ENCODE peak calls at places on chromosomes 3 and 15, in four cellular contexts. R is K562, L is HepG2, K is GM12878. D is an unnamed sample.
A peak's percentile ranks its signal among the peaks of the same experiment; 100 is the strongest.

GRCh38 chr15:65132841-65133549 is 613 bp downstream of the PDCD7 start:
- DNase-seq in L (peak; percentile 12), K (no peak), R (peak; percentile 59), D (peak; percentile 77)

GRCh38 chr3:23650371-23651140 is 155.2 kb upstream of the UBE2E1 start:
- DNase-seq in L (no peak), R (no peak), K (no peak), D (no peak)

GRCh38 chr3:175383813-175384212 is 524.7 kb downstream of the NAALADL2 start:
- DNase-seq in K (no peak), R (no peak), L (no peak), D (no peak)

GRCh38 chr3:149018247-149018646 is 26.9 kb downstream of the GYG1 start:
- DNase-seq in R (no peak), K (no peak), L (peak; percentile 91), D (no peak)

GRCh38 chr3:15638193-15638890 is 36.8 kb downstream of the BTD start:
- DNase-seq in R (no peak), K (no peak), L (no peak), D (no peak)

GRCh38 chr3:121654493-121655385 is 6.0 kb downstream of the HCLS1 start:
- DNase-seq in R (no peak), L (no peak), K (peak; percentile 36), D (no peak)

GRCh38 chr3:57917611-57918010 is 90.6 kb upstream of the FLNB start:
- DNase-seq in L (no peak), K (no peak), R (no peak), D (no peak)

GRCh38 chr15:81098884-81099601 is 35.0 kb upstream of the CFAP161 start:
- DNase-seq in L (no peak), R (peak; percentile 88), K (no peak), D (peak; percentile 38)

GRCh38 chr15:41855121-41855941 is 16.7 kb downstream of the PLA2G4B start:
- DNase-seq in R (no peak), L (no peak), K (no peak), D (no peak)

GRCh38 chr3:184827572-184827971 is 15.6 kb downstream of the VPS8 start:
- DNase-seq in R (peak; percentile 12), L (no peak), K (no peak), D (no peak)

GRCh38 chr3:27354588-27355203 is 14.5 kb downstream of the NEK10 start:
- DNase-seq in R (no peak), L (no peak), K (no peak), D (no peak)

GRCh38 chr3:154304116-154304786 is 20.0 kb downstream of the DHX36 start:
- DNase-seq in K (no peak), R (no peak), L (no peak), D (no peak)

GRCh38 chr15:28880680-28881079 is 5.1 kb upstream of the APBA2 start:
- DNase-seq in K (no peak), L (no peak), R (no peak), D (no peak)

GRCh38 chr3:136838641-136839555 is 20.0 kb downstream of the SLC35G2 start:
- DNase-seq in K (no peak), R (peak; percentile 60), L (no peak), D (no peak)

GRCh38 chr3:189848636-189849035 is 217.4 kb downstream of the TP63 start:
- DNase-seq in K (no peak), R (no peak), L (no peak), D (no peak)

GRCh38 chr3:108221403-108221802 is 821 bp downstream of the IFT57 start:
- DNase-seq in K (no peak), L (no peak), R (no peak), D (no peak)

GRCh38 chr3:129722527-129722926 is 116.1 kb upstream of the PLXND1 start:
- DNase-seq in L (no peak), K (no peak), R (no peak), D (no peak)

GRCh38 chr3:171125010-171125409 is 98.5 kb upstream of the SLC2A2 start:
- DNase-seq in K (no peak), L (no peak), R (no peak), D (no peak)

GRCh38 chr3:124277516-124277890 is 285.6 kb upstream of the ROPN1 start:
- DNase-seq in K (no peak), L (no peak), R (no peak), D (no peak)

GRCh38 chr15:95259965-95260364 is 1028.6 kb downstream of the MCTP2 start:
- DNase-seq in L (no peak), R (peak; percentile 18), K (no peak), D (no peak)

GRCh38 chr3:196569003-196569516 is 600 bp downstream of the FBXO45 start:
- DNase-seq in K (no peak), L (peak; percentile 14), R (peak; percentile 45), D (peak; percentile 13)

GRCh38 chr3:12663311-12663935 is 494 bp downstream of the RAF1 start:
- DNase-seq in K (no peak), R (no peak), L (no peak), D (no peak)

GRCh38 chr3:45204136-45204535 is 22.0 kb downstream of the TMEM158 start:
- DNase-seq in K (no peak), R (no peak), L (no peak), D (no peak)

GRCh38 chr3:152621006-152621868 is 213.7 kb upstream of the P2RY1 start:
- DNase-seq in L (no peak), R (no peak), K (no peak), D (no peak)

GRCh38 chr3:168495251-168495650 is 399.5 kb upstream of the GOLIM4 start:
- DNase-seq in L (no peak), R (no peak), K (no peak), D (no peak)

DNA sequence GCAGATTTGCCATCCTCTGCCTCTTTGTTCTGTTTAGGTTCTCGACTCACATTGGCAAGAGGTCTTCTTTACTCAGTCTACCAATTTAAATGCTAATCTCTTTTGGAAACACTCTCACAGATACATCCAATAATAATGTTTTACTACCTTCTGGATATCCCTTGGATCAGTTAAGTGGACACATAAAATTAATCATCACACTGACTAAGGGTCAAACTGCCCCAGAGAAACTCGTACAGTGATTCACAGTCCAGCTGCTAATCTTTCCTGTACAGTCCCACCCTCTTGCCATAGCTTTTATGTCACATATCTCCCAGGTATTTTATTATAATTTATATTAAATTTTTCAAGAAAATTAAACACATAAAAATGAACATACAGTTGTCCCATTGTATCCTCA is 360.8 kb upstream of the RGMA start:
- DNase-seq in R (no peak), L (no peak), K (no peak), D (no peak)
- TF ChIP-seq RFX5 in R (no peak), L (no peak), K (no peak), D (no peak)

GRCh38 chr3:46209053-46209452 is 940 bp upstream of the CCR1 start:
- DNase-seq in L (no peak), R (no peak), K (no peak), D (no peak)

GRCh38 chr3:46206284-46206683 is 1.8 kb downstream of the CCR1 start:
- DNase-seq in K (no peak), L (no peak), R (no peak), D (no peak)

GRCh38 chr3:46205286-46205960 is 2.7 kb downstream of the CCR1 start:
- DNase-seq in L (no peak), R (no peak), K (no peak), D (no peak)

GRCh38 chr3:46209751-46210470 is 1.8 kb upstream of the CCR1 start:
- DNase-seq in R (no peak), K (no peak), L (no peak), D (no peak)

DNA sequence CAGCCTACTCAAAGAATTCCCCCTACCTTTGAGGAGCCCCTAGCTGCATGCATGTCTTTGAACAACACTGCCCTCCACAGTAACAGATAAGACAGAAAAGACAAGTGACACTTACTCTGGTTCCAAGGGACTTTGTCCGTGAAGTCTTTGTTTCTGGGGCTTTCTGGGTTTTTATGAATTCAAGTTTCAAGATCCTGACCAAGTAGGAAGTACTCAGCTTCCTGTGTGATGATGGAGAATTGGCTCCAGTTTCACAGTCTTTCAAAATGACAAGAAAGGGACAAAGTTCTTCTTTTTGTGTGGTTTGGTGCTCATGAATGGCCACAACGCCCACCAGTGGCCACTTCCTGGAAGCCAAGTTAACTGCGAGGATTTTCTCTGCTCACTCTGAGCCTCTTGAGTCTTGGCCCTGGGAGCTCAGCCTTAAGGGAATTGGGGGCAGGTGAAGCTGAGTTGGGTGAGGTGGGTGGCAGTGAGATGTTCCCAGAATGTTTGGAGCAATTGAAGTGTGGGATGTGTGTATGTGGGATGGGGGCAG is at the start of gene CCR1:
- DNase-seq in K (peak; percentile 92), R (peak; percentile 27), L (peak; percentile 37), D (peak; percentile 17)
- TF ChIP-seq HDAC6 in K (no peak), R (no peak), L (no peak), D (no peak)

DNA sequence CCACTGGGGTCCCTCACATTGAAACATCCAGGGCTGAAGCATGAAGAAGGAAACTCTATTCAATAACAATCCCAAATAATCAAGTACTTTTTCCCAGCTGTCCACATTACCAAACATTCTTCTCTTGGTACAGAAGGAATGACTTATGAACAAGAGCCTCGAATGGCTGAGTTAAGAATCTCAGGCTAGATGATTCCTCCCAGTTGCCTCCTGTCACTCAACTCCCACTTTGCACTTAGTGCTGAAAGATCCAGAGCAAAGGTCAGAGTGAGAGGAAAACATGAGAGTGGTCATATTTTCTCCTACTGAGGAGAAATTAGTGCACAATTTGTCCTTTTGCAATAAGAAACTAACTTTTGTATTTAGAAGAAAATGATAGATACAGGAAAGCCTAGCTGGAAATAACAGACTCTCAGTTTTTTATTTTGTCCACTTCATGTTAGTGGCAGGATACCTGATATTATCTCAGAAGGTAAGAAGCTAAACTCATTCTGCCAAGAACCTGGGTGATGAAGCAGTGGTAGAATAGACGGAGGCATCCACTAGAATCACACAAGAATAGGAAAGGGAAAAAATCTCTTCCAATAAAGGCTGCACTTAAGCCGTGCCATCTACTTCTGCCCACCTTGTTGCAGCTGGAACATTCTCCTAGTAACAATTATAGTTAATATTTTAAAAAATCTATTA is 46.2 kb downstream of the GADL1 start:
- DNase-seq in L (no peak), R (no peak), K (no peak), D (no peak)
- TF ChIP-seq CHD2 in L (no peak), R (no peak), K (no peak), D (no peak)

GRCh38 chr3:102193255-102193654 is 241.6 kb upstream of the ZPLD1 start:
- DNase-seq in L (no peak), R (no peak), K (no peak), D (no peak)

GRCh38 chr3:102194001-102194400 is 240.8 kb upstream of the ZPLD1 start:
- DNase-seq in L (no peak), R (no peak), K (no peak), D (no peak)

GRCh38 chr3:102190340-102190723 is 244.5 kb upstream of the ZPLD1 start:
- DNase-seq in R (no peak), K (no peak), L (no peak), D (no peak)

GRCh38 chr3:102192575-102192974 is 242.2 kb upstream of the ZPLD1 start:
- DNase-seq in K (no peak), L (no peak), R (no peak), D (no peak)

DNA sequence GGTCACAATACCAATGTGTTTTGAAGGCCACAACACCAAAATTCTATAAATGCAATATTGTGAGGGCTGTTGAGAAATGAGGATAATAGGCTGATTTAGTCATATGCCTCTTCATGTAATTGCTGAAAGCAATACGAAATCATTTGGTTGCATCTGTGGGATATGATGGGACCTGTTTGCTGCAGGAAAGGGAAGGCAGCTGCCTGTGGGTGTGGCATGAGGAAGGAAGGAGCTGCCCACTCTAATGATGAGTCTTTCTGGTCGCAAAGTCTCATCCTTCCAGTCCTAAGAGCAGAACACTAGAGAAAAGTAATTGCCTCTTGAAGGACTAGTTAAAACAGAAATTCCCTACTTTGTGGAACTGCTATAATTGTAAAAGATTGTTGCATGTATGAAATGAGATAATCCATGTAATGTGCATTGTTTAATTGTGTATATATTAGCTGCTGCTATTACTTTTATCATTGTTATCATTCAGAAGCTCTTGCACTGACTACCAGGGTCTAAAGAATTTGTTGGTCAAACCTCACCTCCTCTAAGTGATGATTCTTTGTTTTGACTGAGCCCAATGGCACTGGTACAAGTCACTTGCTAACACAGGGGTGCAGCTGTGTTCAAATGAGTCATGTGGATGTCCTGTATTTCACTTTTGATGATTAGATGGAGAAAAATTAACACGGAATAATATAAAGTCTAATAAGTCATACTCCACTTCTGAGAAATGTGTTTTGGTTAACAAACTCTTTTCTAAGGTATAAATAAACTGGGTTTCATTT is 245.1 kb upstream of the ZPLD1 start:
- DNase-seq in L (no peak), R (no peak), K (no peak), D (no peak)
- TF ChIP-seq RFX5 in L (no peak), R (no peak), K (no peak), D (no peak)

D was measured in H1.